ENCODE peak calls at places on chromosomes 3 and 15, in eight cellular contexts. One of them, this sample, is unnamed.

GRCh38 chr3:124352143-124352528 is 360.2 kb upstream of the ROPN1 start:
- DNase-seq in hepatocyte: no peak
- DNase-seq in HCT116: no peak
- DNase-seq in OCI-LY7: no peak
- DNase-seq in K562: no peak
- DNase-seq in neural progenitor cell: no peak
- DNase-seq in fibroblast of lung: peak; percentile 11
- DNase-seq in IMR-90: no peak
- DNase-seq in this sample: no peak

GRCh38 chr3:142931222-142931621 is 32.3 kb downstream of the PAQR9 start:
- DNase-seq in hepatocyte: no peak
- DNase-seq in IMR-90: no peak
- DNase-seq in neural progenitor cell: no peak
- DNase-seq in fibroblast of lung: no peak
- DNase-seq in HCT116: no peak
- DNase-seq in K562: no peak
- DNase-seq in OCI-LY7: peak; percentile 31
- DNase-seq in this sample: no peak

GRCh38 chr3:56342475-56342874 is 125.8 kb downstream of the ERC2 start:
- DNase-seq in neural progenitor cell: no peak
- DNase-seq in OCI-LY7: no peak
- DNase-seq in hepatocyte: no peak
- DNase-seq in IMR-90: no peak
- DNase-seq in HCT116: no peak
- DNase-seq in K562: no peak
- DNase-seq in fibroblast of lung: no peak
- DNase-seq in this sample: peak; percentile 14

GRCh38 chr3:16909802-16910201 is 25.0 kb downstream of the PLCL2 start:
- DNase-seq in K562: no peak
- DNase-seq in HCT116: no peak
- DNase-seq in OCI-LY7: no peak
- DNase-seq in fibroblast of lung: no peak
- DNase-seq in IMR-90: no peak
- DNase-seq in hepatocyte: no peak
- DNase-seq in neural progenitor cell: no peak
- DNase-seq in this sample: no peak

GRCh38 chr3:188662214-188662613 is 508.3 kb downstream of the LPP start:
- DNase-seq in neural progenitor cell: no peak
- DNase-seq in hepatocyte: no peak
- DNase-seq in IMR-90: no peak
- DNase-seq in HCT116: no peak
- DNase-seq in fibroblast of lung: no peak
- DNase-seq in OCI-LY7: no peak
- DNase-seq in K562: no peak
- DNase-seq in this sample: no peak

GRCh38 chr15:84886984-84887299 is 2.5 kb downstream of the SLC28A1 start:
- DNase-seq in HCT116: no peak
- DNase-seq in hepatocyte: no peak
- DNase-seq in IMR-90: no peak
- DNase-seq in OCI-LY7: no peak
- DNase-seq in neural progenitor cell: no peak
- DNase-seq in K562: no peak
- DNase-seq in fibroblast of lung: no peak
- DNase-seq in this sample: no peak

GRCh38 chr15:81480645-81481053 is 106.6 kb upstream of the TMC3 start:
- DNase-seq in fibroblast of lung: peak; percentile 39
- DNase-seq in hepatocyte: peak; percentile 86
- DNase-seq in IMR-90: peak; percentile 69
- DNase-seq in HCT116: peak; percentile 24
- DNase-seq in K562: peak; percentile 27
- DNase-seq in neural progenitor cell: peak; percentile 77
- DNase-seq in OCI-LY7: peak; percentile 70
- DNase-seq in this sample: peak; percentile 27

GRCh38 chr15:90063733-90064247 is 38.5 kb downstream of the IDH2 start:
- DNase-seq in HCT116: no peak
- DNase-seq in IMR-90: no peak
- DNase-seq in neural progenitor cell: no peak
- DNase-seq in K562: peak; percentile 31
- DNase-seq in hepatocyte: no peak
- DNase-seq in OCI-LY7: no peak
- DNase-seq in fibroblast of lung: no peak
- DNase-seq in this sample: no peak

GRCh38 chr15:29270169-29270955 is 740 bp upstream of the NSMCE3 start:
- DNase-seq in IMR-90: peak; percentile 73
- DNase-seq in hepatocyte: no peak
- DNase-seq in neural progenitor cell: no peak
- DNase-seq in OCI-LY7: peak; percentile 38
- DNase-seq in fibroblast of lung: peak; percentile 49
- DNase-seq in K562: peak; percentile 8
- DNase-seq in HCT116: no peak
- DNase-seq in this sample: peak; percentile 28

GRCh38 chr3:126157083-126157768 is 23.2 kb downstream of the ALDH1L1 start:
- DNase-seq in OCI-LY7: no peak
- DNase-seq in fibroblast of lung: no peak
- DNase-seq in neural progenitor cell: no peak
- DNase-seq in hepatocyte: no peak
- DNase-seq in HCT116: no peak
- DNase-seq in K562: no peak
- DNase-seq in IMR-90: no peak
- DNase-seq in this sample: no peak

GRCh38 chr3:64143399-64144130 is 81.7 kb downstream of the PRICKLE2 start:
- DNase-seq in neural progenitor cell: no peak
- DNase-seq in IMR-90: peak; percentile 75
- DNase-seq in fibroblast of lung: peak; percentile 84
- DNase-seq in OCI-LY7: no peak
- DNase-seq in HCT116: no peak
- DNase-seq in K562: no peak
- DNase-seq in hepatocyte: no peak
- DNase-seq in this sample: peak; percentile 79

GRCh38 chr3:77338195-77338594 is 298.3 kb downstream of the ROBO2 start:
- DNase-seq in IMR-90: no peak
- DNase-seq in neural progenitor cell: no peak
- DNase-seq in OCI-LY7: no peak
- DNase-seq in K562: no peak
- DNase-seq in fibroblast of lung: no peak
- DNase-seq in hepatocyte: no peak
- DNase-seq in HCT116: no peak
- DNase-seq in this sample: no peak

GRCh38 chr15:27176785-27177406 is 205.9 kb downstream of the GABRG3 start:
- DNase-seq in K562: no peak
- DNase-seq in OCI-LY7: no peak
- DNase-seq in neural progenitor cell: no peak
- DNase-seq in fibroblast of lung: peak; percentile 54
- DNase-seq in IMR-90: no peak
- DNase-seq in hepatocyte: no peak
- DNase-seq in HCT116: no peak
- DNase-seq in this sample: no peak

GRCh38 chr3:3578723-3579122 is 220.5 kb upstream of the LRRN1 start:
- DNase-seq in HCT116: no peak
- DNase-seq in hepatocyte: no peak
- DNase-seq in fibroblast of lung: no peak
- DNase-seq in IMR-90: no peak
- DNase-seq in K562: no peak
- DNase-seq in neural progenitor cell: no peak
- DNase-seq in OCI-LY7: no peak
- DNase-seq in this sample: no peak

GRCh38 chr3:16012086-16012485 is 162.4 kb upstream of the GALNT15 start:
- DNase-seq in neural progenitor cell: no peak
- DNase-seq in HCT116: no peak
- DNase-seq in K562: no peak
- DNase-seq in OCI-LY7: no peak
- DNase-seq in fibroblast of lung: peak; percentile 82
- DNase-seq in hepatocyte: no peak
- DNase-seq in IMR-90: peak; percentile 88
- DNase-seq in this sample: peak; percentile 11

GRCh38 chr15:96947296-96947695 is 616.8 kb downstream of the NR2F2 start:
- DNase-seq in K562: no peak
- DNase-seq in HCT116: no peak
- DNase-seq in hepatocyte: no peak
- DNase-seq in IMR-90: no peak
- DNase-seq in neural progenitor cell: peak; percentile 24
- DNase-seq in fibroblast of lung: no peak
- DNase-seq in OCI-LY7: no peak
- DNase-seq in this sample: no peak

GRCh38 chr15:96948981-96949380 is 618.5 kb downstream of the NR2F2 start:
- DNase-seq in IMR-90: no peak
- DNase-seq in HCT116: no peak
- DNase-seq in hepatocyte: no peak
- DNase-seq in neural progenitor cell: no peak
- DNase-seq in OCI-LY7: no peak
- DNase-seq in K562: no peak
- DNase-seq in fibroblast of lung: no peak
- DNase-seq in this sample: no peak

GRCh38 chr15:96947830-96948229 is 617.3 kb downstream of the NR2F2 start:
- DNase-seq in fibroblast of lung: peak; percentile 0
- DNase-seq in IMR-90: no peak
- DNase-seq in K562: no peak
- DNase-seq in HCT116: no peak
- DNase-seq in hepatocyte: peak; percentile 44
- DNase-seq in neural progenitor cell: peak; percentile 86
- DNase-seq in OCI-LY7: no peak
- DNase-seq in this sample: no peak
- H3K4me3 ChIP-seq in fibroblast of lung: peak overlapping the region; percentile 52
- H3K4me3 ChIP-seq in IMR-90: no peak overlapping the region
- H3K4me3 ChIP-seq in K562: no peak overlapping the region
- H3K4me3 ChIP-seq in HCT116: no peak overlapping the region
- H3K4me3 ChIP-seq in hepatocyte: peak overlapping the region; percentile 13
- H3K4me3 ChIP-seq in neural progenitor cell: peak overlapping the region; percentile 54
- H3K4me3 ChIP-seq in OCI-LY7: no peak overlapping the region
- H3K4me3 ChIP-seq in this sample: no peak overlapping the region

DNA sequence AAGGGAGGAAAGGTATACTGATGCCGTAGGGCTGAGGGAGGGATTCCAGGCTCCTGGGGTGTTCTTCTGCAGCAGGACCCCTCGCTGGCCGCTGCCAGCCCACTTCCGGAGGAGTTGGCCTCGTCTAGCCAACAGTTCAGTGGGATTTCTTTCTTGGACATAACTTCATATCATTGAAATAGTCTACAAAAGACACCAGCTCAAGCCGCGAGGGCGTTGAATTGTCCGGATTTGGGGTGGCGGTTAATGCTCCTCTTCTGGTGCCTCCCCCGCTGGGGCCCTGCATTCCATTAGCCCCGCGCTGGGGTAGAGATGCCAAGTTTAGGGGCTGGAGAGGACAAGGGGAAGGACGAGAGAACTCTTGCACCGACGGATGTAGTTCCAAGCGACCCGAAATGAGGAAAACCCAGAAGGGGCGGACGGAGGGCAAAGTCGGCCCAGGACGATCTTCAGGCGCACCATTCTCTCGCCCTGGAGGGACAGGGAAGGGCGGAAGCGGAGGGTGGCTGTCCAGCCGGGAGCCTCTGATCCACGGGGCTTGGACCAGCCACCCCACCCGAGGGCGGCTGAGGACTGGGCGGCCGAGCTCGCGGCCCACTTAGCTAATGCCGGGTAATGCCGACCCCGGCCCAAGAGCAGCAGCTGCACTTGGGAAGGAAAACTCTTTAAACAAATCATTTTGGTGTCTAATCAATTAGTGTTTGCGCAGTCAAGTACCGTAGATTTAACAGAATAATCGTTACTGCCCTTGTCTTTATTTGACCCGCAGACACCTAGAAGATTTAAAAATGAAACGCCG is 4.7 kb upstream of the ONECUT1 start:
- DNase-seq in HCT116: no peak
- DNase-seq in neural progenitor cell: no peak
- DNase-seq in K562: no peak
- DNase-seq in hepatocyte: no peak
- DNase-seq in OCI-LY7: no peak
- DNase-seq in IMR-90: no peak
- DNase-seq in fibroblast of lung: no peak
- DNase-seq in this sample: no peak
- H4K20me1 ChIP-seq in HCT116: no peaks in the 10 kb centered on the region
- H4K20me1 ChIP-seq in neural progenitor cell: peaks cover 8% of the 10 kb centered on the region
- H4K20me1 ChIP-seq in K562: peaks cover 3% of the 10 kb centered on the region
- H4K20me1 ChIP-seq in hepatocyte: no peaks in the 10 kb centered on the region
- H4K20me1 ChIP-seq in OCI-LY7: no peaks in the 10 kb centered on the region
- H4K20me1 ChIP-seq in IMR-90: no peaks in the 10 kb centered on the region
- H4K20me1 ChIP-seq in fibroblast of lung: no peaks in the 10 kb centered on the region
- H4K20me1 ChIP-seq in this sample: no peaks in the 10 kb centered on the region

DNA sequence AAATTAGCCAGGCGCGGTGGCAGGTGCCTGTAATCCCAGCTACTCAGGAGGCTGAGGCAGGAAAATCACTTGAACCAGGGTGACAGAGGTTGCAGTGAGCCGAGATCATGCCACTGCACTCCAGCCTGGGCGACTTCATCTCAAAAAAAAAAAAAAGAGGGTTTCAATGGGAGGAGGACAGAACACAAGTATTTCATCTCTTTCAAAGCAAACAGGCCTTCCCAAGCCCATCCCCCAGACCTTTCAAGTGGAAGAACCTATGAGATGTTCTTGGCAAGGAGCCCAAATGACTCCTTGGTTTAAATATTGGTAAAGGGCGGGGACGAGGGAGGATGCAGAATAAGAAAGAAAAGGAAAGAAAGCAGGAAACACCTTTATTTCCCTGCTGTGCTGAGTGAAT is 62.2 kb upstream of the MCF2L2 start:
- DNase-seq in K562: no peak
- DNase-seq in fibroblast of lung: peak; percentile 46
- DNase-seq in IMR-90: no peak
- DNase-seq in hepatocyte: peak; percentile 71
- DNase-seq in OCI-LY7: no peak
- DNase-seq in HCT116: no peak
- DNase-seq in neural progenitor cell: no peak
- DNase-seq in this sample: peak; percentile 83
- TF ChIP-seq CTCF in K562: no peak
- TF ChIP-seq CTCF in fibroblast of lung: no peak
- TF ChIP-seq CTCF in IMR-90: no peak
- TF ChIP-seq CTCF in hepatocyte: no peak
- TF ChIP-seq CTCF in OCI-LY7: no peak
- TF ChIP-seq CTCF in HCT116: no peak
- TF ChIP-seq CTCF in neural progenitor cell: no peak
- TF ChIP-seq CTCF in this sample: no peak

DNA sequence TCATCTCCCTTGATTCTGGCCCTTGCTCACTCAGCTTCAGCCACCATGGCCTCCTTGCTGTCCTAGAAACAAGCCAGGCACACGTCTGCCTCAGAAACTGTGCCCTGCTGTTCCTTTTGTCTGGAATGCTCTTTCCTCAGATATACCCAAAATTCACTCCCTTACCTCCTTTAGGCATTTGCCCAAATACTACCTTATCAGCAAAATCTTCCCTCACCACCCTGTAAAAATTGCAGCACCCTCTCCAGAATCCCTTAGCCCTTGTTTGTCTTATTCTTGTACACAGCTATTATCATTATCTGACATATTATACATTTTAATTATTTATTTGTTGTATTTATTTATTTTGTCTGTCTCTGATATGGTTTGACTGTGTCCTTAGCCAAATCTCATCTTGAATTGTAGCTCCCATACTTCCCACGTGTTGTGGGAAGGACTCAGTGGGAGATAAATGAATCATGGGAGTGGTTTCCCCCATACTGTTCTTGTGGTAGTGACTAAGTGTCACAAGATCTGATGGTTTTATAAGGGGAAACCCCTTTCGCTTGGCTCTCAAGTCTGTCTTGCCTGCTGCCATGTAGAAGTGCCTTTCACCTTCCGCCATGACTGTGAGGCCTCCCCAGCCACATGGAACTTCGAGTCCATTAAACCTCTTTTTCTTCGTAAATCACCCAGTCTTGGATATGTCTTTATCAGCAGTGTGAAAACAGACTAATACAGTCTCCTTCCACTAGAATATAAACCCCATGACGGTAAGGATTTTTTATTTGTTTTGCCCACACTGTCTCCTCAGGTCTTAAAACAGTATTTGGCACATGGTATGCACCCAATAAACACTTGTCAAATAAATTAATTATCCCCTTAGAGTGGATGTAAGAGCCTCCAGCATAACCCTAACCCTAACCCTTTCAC is 60.0 kb upstream of the STT3B start:
- DNase-seq in OCI-LY7: no peak
- DNase-seq in fibroblast of lung: peak; percentile 88
- DNase-seq in K562: no peak
- DNase-seq in neural progenitor cell: no peak
- DNase-seq in hepatocyte: no peak
- DNase-seq in HCT116: no peak
- DNase-seq in IMR-90: peak; percentile 24
- DNase-seq in this sample: peak; percentile 77
- H3K4me3 ChIP-seq in OCI-LY7: no peak overlapping the region
- H3K4me3 ChIP-seq in fibroblast of lung: no peak overlapping the region
- H3K4me3 ChIP-seq in K562: no peak overlapping the region
- H3K4me3 ChIP-seq in neural progenitor cell: no peak overlapping the region
- H3K4me3 ChIP-seq in hepatocyte: no peak overlapping the region
- H3K4me3 ChIP-seq in HCT116: no peak overlapping the region
- H3K4me3 ChIP-seq in IMR-90: no peak overlapping the region
- H3K4me3 ChIP-seq in this sample: no peak overlapping the region